ENCODE peak calls at places on chromosomes 11 and 22, in nine cellular contexts. O is WTC11, S is pancreas, V is neural crest cell, W is mammary epithelial cell, R is cardiac fibroblast, Z is RWPE1, T is tibial nerve, A is HFF-Myc. Q is an unnamed sample.

GRCh38 chr22:46262449-46263207 is 515 bp downstream of the PKDREJ start:
- DNase-seq in O (peak; percentile 80), S (no peak), V (peak; percentile 33), W (no peak), R (peak; percentile 49), Z (no peak), T (peak; percentile 52), A (no peak), Q (no peak)

GRCh38 chr11:2194877-2195755 is 23.5 kb upstream of the TH start:
- DNase-seq in O (peak; percentile 87), S (no peak), V (peak; percentile 86), W (peak; percentile 11), R (peak; percentile 32), Z (no peak), T (peak; percentile 26), A (no peak), Q (peak; percentile 45)

GRCh38 chr11:8265681-8266241 is 2.1 kb upstream of the LMO1 start:
- DNase-seq in O (peak; percentile 44), S (no peak), V (no peak), W (no peak), R (no peak), Z (no peak), T (no peak), A (no peak), Q (no peak)

GRCh38 chr11:66546368-66546965 is at the start of gene ACTN3:
- DNase-seq in O (peak; percentile 81), S (peak; percentile 50), V (no peak), W (no peak), R (no peak), Z (no peak), T (peak; percentile 41), A (peak; percentile 7), Q (no peak)

GRCh38 chr22:30636226-30637077 is 871 bp downstream of the SLC35E4 start:
- DNase-seq in O (peak; percentile 25), S (peak; percentile 58), V (no peak), W (peak; percentile 47), R (peak; percentile 26), Z (no peak), T (no peak), A (no peak), Q (peak; percentile 22)

GRCh38 chr11:62555464-62556092 is 9.0 kb upstream of the AHNAK start:
- DNase-seq in O (no peak), S (no peak), V (no peak), W (no peak), R (peak; percentile 35), Z (no peak), T (peak; percentile 31), A (no peak), Q (peak; percentile 56)

GRCh38 chr11:114192841-114193389 is 103.3 kb upstream of the NNMT start:
- DNase-seq in O (no peak), S (no peak), V (no peak), W (no peak), R (no peak), Z (no peak), T (no peak), A (no peak), Q (no peak)

GRCh38 chr11:127996825-127997224 is 590.5 kb downstream of the ETS1 start:
- DNase-seq in O (no peak), S (no peak), V (no peak), W (no peak), R (peak; percentile 81), Z (no peak), T (no peak), A (no peak), Q (no peak)

GRCh38 chr11:122851366-122852011 is 13.2 kb downstream of the CRTAM start:
- DNase-seq in O (no peak), S (no peak), V (no peak), W (no peak), R (no peak), Z (no peak), T (no peak), A (no peak), Q (no peak)

GRCh38 chr11:3123761-3124733 is 41.1 kb downstream of the OSBPL5 start:
- DNase-seq in O (peak; percentile 9), S (peak; percentile 38), V (no peak), W (peak; percentile 94), R (peak; percentile 97), Z (peak; percentile 89), T (peak; percentile 93), A (peak; percentile 66), Q (no peak)

DNA sequence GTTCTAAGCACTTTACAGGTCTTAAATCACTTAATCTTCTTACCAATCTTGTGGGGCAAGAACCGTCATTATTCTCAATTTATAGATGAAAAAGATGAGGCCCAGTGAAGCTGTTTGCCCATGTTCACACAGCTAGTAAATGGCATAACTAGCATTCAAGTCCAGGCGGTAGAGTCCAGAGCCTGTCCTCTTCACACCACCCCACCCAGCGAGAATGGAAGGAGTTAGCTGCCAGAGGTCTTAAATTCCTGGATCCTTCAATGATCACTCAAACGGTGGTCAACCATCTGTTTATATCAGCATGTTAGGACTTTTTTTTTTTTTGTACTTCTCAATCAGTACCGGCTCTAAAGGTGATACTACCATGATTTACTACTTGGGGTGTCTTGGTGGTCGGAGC is 43.3 kb downstream of the PARVA start:
- DNase-seq in O (no peak), S (no peak), V (no peak), W (no peak), R (no peak), Z (no peak), T (no peak), A (no peak), Q (no peak)
- TF ChIP-seq CTCF in O (no peak), S (no peak), V (no peak), W (no peak), R (no peak), Z (no peak), T (no peak), A (no peak), Q (no peak)

DNA sequence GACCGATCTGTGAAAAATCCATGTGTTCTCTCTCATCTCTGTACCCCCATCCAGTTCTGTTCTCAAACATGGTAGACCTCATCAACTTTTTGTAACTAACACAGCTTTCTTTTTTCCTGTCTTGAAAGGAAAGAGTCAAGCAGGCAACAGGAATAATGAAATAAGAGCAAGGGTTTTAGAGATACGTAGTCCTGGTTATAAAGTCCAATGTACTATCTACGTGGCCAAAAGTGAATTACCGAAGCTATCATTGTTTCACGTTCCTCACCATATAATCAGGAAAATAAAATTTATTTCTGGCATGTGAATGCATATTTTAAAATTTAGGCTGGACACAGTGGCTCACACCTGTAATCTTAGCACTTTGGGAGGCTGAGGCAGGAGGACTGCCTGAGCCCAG is 472.2 kb upstream of the ANO3 start:
- DNase-seq in O (no peak), S (no peak), V (no peak), W (no peak), R (no peak), Z (no peak), T (no peak), A (no peak), Q (no peak)
- TF ChIP-seq CTCF in O (no peak), S (no peak), V (no peak), W (no peak), R (no peak), Z (no peak), T (no peak), A (no peak), Q (no peak)

GRCh38 chr22:20058989-20059770 is 20.9 kb upstream of the DGCR8 start:
- DNase-seq in O (no peak), S (no peak), V (no peak), W (no peak), R (no peak), Z (no peak), T (no peak), A (no peak), Q (no peak)
- TF ChIP-seq CTCF in O (no peak), S (no peak), V (no peak), W (no peak), R (no peak), Z (no peak), T (no peak), A (no peak), Q (no peak)

DNA sequence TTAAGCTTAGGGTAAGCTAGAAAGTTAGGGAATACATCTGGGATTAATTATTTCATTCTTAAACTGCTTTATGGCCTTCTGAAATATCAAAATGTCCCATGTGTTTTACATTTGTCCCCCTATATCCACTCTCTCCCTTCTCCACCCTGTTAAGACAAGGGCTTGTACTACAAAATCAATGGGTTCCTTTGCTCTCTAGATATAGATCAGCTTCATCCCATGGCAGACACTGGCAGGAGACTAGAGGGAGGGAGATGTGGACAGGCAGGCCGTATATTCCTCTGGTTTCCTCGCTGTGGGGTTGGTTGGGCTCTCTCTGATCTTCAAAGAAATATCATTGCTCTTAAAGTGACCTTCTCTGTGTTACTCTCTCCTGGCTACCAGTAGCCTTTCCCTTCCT is 1281.0 kb downstream of the LRRC4C start:
- DNase-seq in O (no peak), S (no peak), V (no peak), W (no peak), R (no peak), Z (no peak), T (no peak), A (no peak), Q (no peak)
- TF ChIP-seq CTCF in O (no peak), S (no peak), V (no peak), W (no peak), R (no peak), Z (no peak), T (no peak), A (no peak), Q (no peak)

GRCh38 chr11:131762346-131763110 is 392.1 kb downstream of the NTM start:
- DNase-seq in O (no peak), S (no peak), V (no peak), W (no peak), R (peak; percentile 44), Z (no peak), T (no peak), A (no peak), Q (no peak)
- TF ChIP-seq CTCF in O (no peak), S (no peak), V (no peak), W (no peak), R (no peak), Z (no peak), T (no peak), A (no peak), Q (no peak)

Q was measured in activated B cell treated with CpG ODN at 0.5 μM for 24 hours.